ENCODE peak calls at places on chromosomes 13 and 19, in five cellular contexts. T is HL-60, G is ovary, S is GM12865, D is astrocyte. Z is an unnamed sample.

GRCh38 chr13:51861728-51862300 is at the start of gene CCDC70:
- DNase-seq in T (no peak), S (no peak), G (no peak), D (peak; percentile 59), Z (no peak)

GRCh38 chr13:78659450-78660110 is 625 bp upstream of the OBI1 start:
- DNase-seq in D (no peak), T (no peak), G (no peak), S (peak; percentile 2), Z (peak; percentile 27)

GRCh38 chr13:51091839-51092238 is 19.2 kb downstream of the C13orf42 start:
- DNase-seq in D (no peak), G (no peak), T (no peak), S (no peak), Z (no peak)

GRCh38 chr13:41500501-41500900 is 43.2 kb downstream of the RGCC start:
- DNase-seq in D (no peak), G (no peak), T (no peak), S (peak; percentile 66), Z (no peak)

GRCh38 chr19:35712910-35713845 is 4.6 kb upstream of the KMT2B start:
- DNase-seq in D (no peak), G (no peak), S (peak; percentile 89), T (no peak), Z (peak; percentile 85)

GRCh38 chr19:51547397-51548212 is 16.1 kb upstream of the SIGLEC6 start:
- DNase-seq in G (no peak), T (no peak), D (no peak), S (no peak), Z (no peak)

GRCh38 chr19:45069056-45069455 is 7.2 kb downstream of the ZNF296 start:
- DNase-seq in S (no peak), G (no peak), T (no peak), D (no peak), Z (no peak)

GRCh38 chr19:12847159-12848139 is 9.1 kb downstream of the MAST1 start:
- DNase-seq in D (peak; percentile 48), S (peak; percentile 82), T (peak; percentile 64), G (peak; percentile 87), Z (peak; percentile 95)

GRCh38 chr19:1132625-1133383 is 29.0 kb downstream of the GPX4 start:
- DNase-seq in G (peak; percentile 54), S (no peak), T (no peak), D (no peak), Z (no peak)

GRCh38 chr13:82747948-82748347 is 1134.3 kb downstream of the SLITRK1 start:
- DNase-seq in G (no peak), S (no peak), D (peak; percentile 45), T (no peak), Z (no peak)

GRCh38 chr19:55585658-55586339 is 5.2 kb upstream of the ZNF579 start:
- DNase-seq in G (peak; percentile 90), D (peak; percentile 63), T (no peak), S (no peak), Z (peak; percentile 65)

GRCh38 chr19:37484406-37485115 is 15.4 kb downstream of the ZNF570 start:
- DNase-seq in T (no peak), S (no peak), D (no peak), G (no peak), Z (no peak)

GRCh38 chr19:47107953-47108746 is 5.4 kb downstream of the ZC3H4 start:
- DNase-seq in G (no peak), T (no peak), D (peak; percentile 60), S (no peak), Z (no peak)

GRCh38 chr19:10744222-10744847 is 26.5 kb downstream of the DNM2 start:
- DNase-seq in S (no peak), T (no peak), G (no peak), D (no peak), Z (no peak)

GRCh38 chr13:26831336-26831908 is 70.8 kb upstream of the GPR12 start:
- DNase-seq in G (no peak), T (no peak), S (no peak), D (no peak), Z (no peak)

GRCh38 chr19:55451522-55452380 is 8.7 kb upstream of the SHISA7 start:
- DNase-seq in S (no peak), G (no peak), T (no peak), D (no peak), Z (no peak)

DNA sequence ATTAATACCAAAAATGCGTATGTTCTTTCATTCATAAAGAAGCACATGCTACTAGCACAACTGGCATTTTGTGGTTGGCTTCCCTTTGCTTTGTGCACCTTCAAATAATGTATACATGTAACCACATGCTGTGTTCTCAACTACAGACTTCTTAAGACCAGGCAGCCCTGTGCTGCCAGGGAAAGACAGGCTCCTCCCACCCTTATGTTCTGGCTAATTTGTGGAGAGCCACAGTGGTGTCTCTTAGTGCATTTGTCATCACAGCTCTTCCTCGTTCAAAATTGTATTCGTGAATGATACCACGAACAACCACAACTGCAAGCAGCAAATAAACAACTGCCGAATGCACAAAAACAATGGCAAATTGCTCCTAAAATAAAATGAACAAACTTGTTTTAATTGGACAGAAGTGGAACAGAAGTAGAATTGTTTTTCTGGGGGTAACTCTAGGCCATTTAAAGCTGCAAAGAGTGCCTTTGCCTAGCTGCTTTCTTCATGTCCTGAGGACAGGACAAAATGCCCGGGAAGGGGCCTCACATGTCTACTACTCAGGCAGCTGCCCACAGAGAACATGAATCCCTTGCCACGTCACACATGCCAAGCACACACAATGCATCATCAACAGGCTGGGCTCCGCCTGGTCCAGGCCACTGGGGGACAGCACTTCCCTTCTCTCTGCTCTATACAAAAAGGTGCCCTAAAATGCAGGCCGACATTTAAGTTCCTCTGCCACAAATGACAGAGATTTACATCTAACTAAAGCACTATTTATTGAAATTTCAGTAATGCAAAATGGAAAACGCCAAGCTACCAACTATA is 21.7 kb downstream of the IRS2 start:
- DNase-seq in D (peak; percentile 24), G (no peak), S (no peak), T (no peak), Z (no peak)
- TF ChIP-seq CTCF in D (peak; percentile 10), G (no peak), S (no peak), T (peak; percentile 11), Z (no peak)

GRCh38 chr19:53768401-53768800 is 55.7 kb downstream of the NLRP12 start:
- DNase-seq in T (no peak), G (no peak), S (no peak), D (no peak), Z (no peak)
- TF ChIP-seq CTCF in T (no peak), G (no peak), S (no peak), D (no peak), Z (no peak)

GRCh38 chr13:81540777-81541176 is 1199.9 kb upstream of the SPRY2 start:
- DNase-seq in T (no peak), S (no peak), D (no peak), G (no peak), Z (no peak)
- TF ChIP-seq CTCF in T (peak; percentile 14), S (no peak), D (peak; percentile 36), G (no peak), Z (no peak)

GRCh38 chr19:17260842-17261325 is 3.7 kb downstream of the USHBP1 start:
- DNase-seq in D (peak; percentile 27), G (peak; percentile 80), S (peak; percentile 94), T (no peak), Z (peak; percentile 95)
- TF ChIP-seq CTCF in D (peak; percentile 73), G (peak; percentile 48), S (peak; percentile 98), T (peak; percentile 93), Z (peak; percentile 91)

GRCh38 chr13:112587359-112587766 is 590 bp downstream of the TUBGCP3 start:
- DNase-seq in D (peak; percentile 67), T (peak; percentile 68), G (peak; percentile 94), S (peak; percentile 75), Z (peak; percentile 88)
- TF ChIP-seq CTCF in D (no peak), T (peak; percentile 1), G (no peak), S (no peak), Z (peak; percentile 39)

DNA sequence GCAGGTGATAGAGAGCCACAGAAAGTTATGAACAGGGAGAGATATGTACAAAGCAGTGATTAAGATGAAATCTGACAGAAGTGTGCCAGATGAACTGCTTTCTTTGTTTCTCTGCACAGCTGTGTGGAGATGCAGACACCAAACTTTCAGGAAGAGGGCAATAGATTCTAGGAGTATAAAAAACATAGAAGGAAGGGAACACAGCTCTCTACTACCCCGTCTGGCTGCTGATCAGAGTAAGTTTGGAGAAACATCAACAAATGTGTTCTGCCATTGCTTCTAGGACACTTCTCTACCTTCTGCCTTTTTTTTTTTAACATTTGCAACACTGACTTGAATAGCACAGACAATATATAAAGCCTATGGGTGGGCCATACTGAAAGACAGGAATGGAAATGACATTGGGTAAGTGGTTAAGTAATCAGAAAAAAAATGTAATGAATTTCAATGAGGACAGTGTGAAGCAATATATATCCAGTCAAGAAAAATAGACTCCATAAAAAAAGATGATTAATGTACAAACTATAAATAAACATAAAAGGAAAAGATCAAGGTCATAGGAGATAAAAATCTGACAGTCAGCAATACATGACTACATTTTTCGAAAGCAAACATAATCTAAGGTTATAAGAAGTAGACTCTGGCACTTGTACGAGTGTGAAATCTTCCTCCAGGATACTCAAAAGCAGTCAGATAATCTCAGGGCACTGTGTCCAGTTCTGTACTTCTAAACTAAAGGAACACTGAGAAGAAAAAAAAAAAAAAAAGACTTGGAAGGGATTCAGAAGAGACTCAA is 21.4 kb downstream of the NUFIP1 start:
- DNase-seq in D (no peak), S (no peak), G (no peak), T (no peak), Z (no peak)
- TF ChIP-seq CTCF in D (no peak), S (no peak), G (no peak), T (no peak), Z (no peak)

GRCh38 chr19:19531951-19532805 is 3.5 kb downstream of the YJEFN3 start:
- DNase-seq in D (no peak), T (peak; percentile 55), S (peak; percentile 78), G (peak; percentile 89), Z (peak; percentile 86)
- TF ChIP-seq CTCF in D (peak; percentile 77), T (peak; percentile 78), S (peak; percentile 97), G (peak; percentile 94), Z (peak; percentile 96)

Z was measured in GM13976.